ENCODE peak calls at places on chromosomes 6 and 20, in four cellular contexts. V is GM23248, U is astrocyte, S is keratinocyte. M is an unnamed sample. For H3K36me3, the result is how much of the 10 kb centered on the place peaks cover.

GRCh38 chr6:72261554-72261953 is 360.3 kb upstream of the KCNQ5 start:
- DNase-seq in V (no peak), U (no peak), S (no peak), M (no peak)

GRCh38 chr6:108914235-108915022 is 66.2 kb downstream of the ARMC2 start:
- DNase-seq in U (no peak), V (peak), S (no peak), M (no peak)

GRCh38 chr20:59776626-59777320 is 156.7 kb downstream of the SYCP2 start:
- DNase-seq in S (no peak), V (no peak), U (no peak), M (no peak)

GRCh38 chr6:25882066-25882496 is 8.0 kb upstream of the SLC17A3 start:
- DNase-seq in V (no peak), S (no peak), U (no peak), M (peak)

GRCh38 chr6:124007266-124007665 is 203.6 kb downstream of the NKAIN2 start:
- DNase-seq in V (no peak), S (no peak), U (no peak), M (no peak)

GRCh38 chr6:80003841-80004198 is 629 bp upstream of the TTK start:
- DNase-seq in V (no peak), S (no peak), U (no peak), M (no peak)

GRCh38 chr6:34182751-34183531 is 37.1 kb upstream of the GRM4 start:
- DNase-seq in S (no peak), V (no peak), U (no peak), M (no peak)

GRCh38 chr20:57714409-57715267 is 4.8 kb upstream of the PMEPA1 start:
- DNase-seq in S (no peak), V (peak), U (peak), M (no peak)

GRCh38 chr6:139161817-139162284 is 27.0 kb downstream of the HECA start:
- DNase-seq in S (no peak), V (peak), U (no peak), M (no peak)

GRCh38 chr6:28985396-28986164 is 19.5 kb downstream of the ZNF311 start:
- DNase-seq in S (peak), U (peak), V (peak), M (peak)

GRCh38 chr20:56781108-56781739 is 152.1 kb downstream of the TFAP2C start:
- DNase-seq in V (peak), S (no peak), U (no peak), M (no peak)

GRCh38 chr20:46139908-46140482 is 21.9 kb downstream of the CD40 start:
- DNase-seq in S (peak), V (no peak), U (no peak), M (no peak)

GRCh38 chr6:149136913-149137286 is 180.6 kb upstream of the TAB2 start:
- DNase-seq in U (no peak), V (no peak), S (no peak), M (no peak)

GRCh38 chr6:56804996-56805395 is 149.9 kb upstream of the BEND6 start:
- DNase-seq in U (peak), V (peak), S (no peak), M (no peak)

GRCh38 chr20:16434087-16434664 is 139.1 kb downstream of the KIF16B start:
- DNase-seq in V (peak), S (no peak), U (no peak), M (peak)

GRCh38 chr6:15483060-15483459 is 179.8 kb downstream of the DTNBP1 start:
- DNase-seq in U (no peak), S (no peak), V (peak), M (no peak)

GRCh38 chr6:105515054-105515453 is 112.2 kb upstream of the PREP start:
- DNase-seq in V (no peak), U (no peak), S (no peak), M (no peak)

GRCh38 chr6:2858678-2859324 is 17.1 kb upstream of the SERPINB1 start:
- DNase-seq in V (no peak), S (no peak), U (no peak), M (no peak)

GRCh38 chr20:48025661-48026060 is 240.4 kb upstream of the SULF2 start:
- DNase-seq in S (no peak), U (peak), V (peak), M (no peak)

GRCh38 chr6:12545837-12546658 is 170.5 kb upstream of the PHACTR1 start:
- DNase-seq in V (peak), U (peak), S (peak), M (no peak)

GRCh38 chr6:12548526-12548925 is 168.0 kb upstream of the PHACTR1 start:
- DNase-seq in U (peak), V (peak), S (no peak), M (no peak)

GRCh38 chr6:12546659-12546987 is 169.9 kb upstream of the PHACTR1 start:
- DNase-seq in S (no peak), V (no peak), U (no peak), M (no peak)

GRCh38 chr6:12543953-12544352 is 172.6 kb upstream of the PHACTR1 start:
- DNase-seq in V (no peak), U (peak), S (no peak), M (no peak)

DNA sequence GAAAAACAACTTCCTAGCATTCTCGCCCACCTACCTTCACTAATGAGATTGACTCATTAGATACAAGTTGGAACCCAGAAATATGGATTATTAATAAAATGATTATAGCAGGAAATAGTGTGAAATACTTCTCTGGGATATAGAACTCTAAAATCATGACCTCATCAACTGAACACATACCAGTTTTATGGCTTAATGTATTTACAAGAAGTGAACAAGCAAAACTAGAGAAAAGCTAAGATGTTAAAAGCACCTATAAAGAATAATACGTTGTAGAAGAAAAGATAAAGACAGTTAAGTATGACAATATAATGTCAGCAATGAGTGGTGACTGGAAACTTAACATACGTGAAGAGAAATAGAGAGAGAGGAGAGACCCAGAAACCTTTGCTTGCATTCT is 171.4 kb upstream of the PHACTR1 start:
- DNase-seq in V (no peak), U (no peak), S (no peak), M (no peak)
- H3K36me3 ChIP-seq in V (under half), U (under half), S (under half), M (under half)

GRCh38 chr20:37379967-37380828 is 34.3 kb downstream of the SRC start:
- DNase-seq in S (no peak), U (peak), V (peak), M (peak)
- H3K4me2 ChIP-seq in S (no peak), U (no peak), V (no peak), M (peak)

GRCh38 chr6:30684386-30685156 is 1.9 kb downstream of the PPP1R18 start:
- DNase-seq in V (peak), S (no peak), U (no peak), M (no peak)

GRCh38 chr6:30683137-30683979 is 3.1 kb downstream of the PPP1R18 start:
- DNase-seq in S (no peak), V (no peak), U (no peak), M (no peak)

GRCh38 chr6:30682181-30683117 is 4.0 kb downstream of the PPP1R18 start:
- DNase-seq in U (peak), S (no peak), V (peak), M (peak)

GRCh38 chr6:30685157-30685976 is 1.1 kb downstream of the PPP1R18 start:
- DNase-seq in S (no peak), U (no peak), V (peak), M (no peak)

DNA sequence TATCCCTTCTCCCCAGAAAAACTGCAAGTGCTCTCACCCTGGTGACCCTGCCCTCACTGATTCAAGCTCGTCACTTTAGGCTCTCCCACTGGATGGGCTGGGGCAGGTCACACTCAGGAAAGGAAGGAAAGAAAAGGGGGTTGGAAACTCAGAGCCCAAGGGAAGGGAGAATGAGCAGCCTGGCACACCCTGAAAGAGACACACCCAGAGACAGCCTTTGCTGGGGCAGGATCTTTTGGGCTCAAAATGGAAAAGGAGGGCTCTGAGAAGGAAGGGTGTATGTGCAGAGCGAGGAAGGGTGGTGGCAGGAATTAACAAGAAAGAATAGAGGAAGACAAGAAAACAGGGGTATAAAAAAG is 2.5 kb downstream of the PPP1R18 start:
- DNase-seq in S (no peak), V (peak), U (no peak), M (no peak)
- H3K36me3 ChIP-seq in S (under half), V (under half), U (under half), M (under half)

GRCh38 chr6:170146640-170147039 is 144.2 kb downstream of the DLL1 start:
- DNase-seq in U (no peak), V (no peak), S (no peak), M (no peak)
- H3K4me2 ChIP-seq in U (no peak), V (no peak), S (no peak), M (no peak)

DNA sequence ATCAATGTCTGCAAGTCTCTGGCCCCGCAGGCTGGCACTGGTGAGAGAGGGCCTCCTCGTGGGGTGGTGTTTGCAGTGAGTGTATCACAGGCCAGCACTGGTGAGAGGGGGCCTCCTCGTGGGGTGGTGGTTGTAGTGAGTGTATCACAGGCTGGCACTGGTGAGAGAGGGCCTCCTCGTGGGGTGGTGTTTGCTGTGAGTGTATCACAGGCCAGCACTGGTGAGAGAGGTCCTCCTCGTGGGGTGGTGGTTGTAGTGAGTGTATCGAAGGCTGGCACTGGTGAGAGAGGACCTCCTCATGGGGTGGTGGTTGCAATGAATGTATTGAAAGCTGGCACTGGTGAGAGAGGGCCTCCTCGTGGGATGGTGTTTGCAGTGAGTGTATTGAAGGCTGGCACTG is 53.3 kb upstream of the SLC22A1 start:
- DNase-seq in S (no peak), V (no peak), U (no peak), M (no peak)
- H3K36me3 ChIP-seq in S (under half), V (under half), U (under half), M (under half)

DNA sequence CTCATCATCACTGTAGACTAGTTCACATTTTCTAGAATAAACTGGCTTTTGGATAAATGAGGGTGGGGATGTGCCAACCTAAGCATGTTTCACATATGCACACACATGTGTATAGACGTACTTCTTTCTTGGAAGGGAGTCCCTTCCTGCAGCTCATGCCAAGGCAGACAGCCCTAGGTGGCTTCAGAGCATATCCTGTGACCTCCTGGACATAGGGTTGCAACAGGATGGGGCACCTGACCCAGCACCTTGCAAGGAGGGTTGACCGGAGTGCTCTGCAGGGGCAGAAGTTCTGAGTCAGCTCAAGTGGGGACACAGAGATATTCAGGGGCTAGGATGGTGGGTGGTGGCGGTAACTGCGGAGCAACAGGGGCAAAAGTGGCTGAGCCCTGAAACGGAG is 68.6 kb upstream of the RALGAPA2 start:
- DNase-seq in S (no peak), V (no peak), U (no peak), M (no peak)
- H3K4me2 ChIP-seq in S (no peak), V (no peak), U (no peak), M (no peak)

DNA sequence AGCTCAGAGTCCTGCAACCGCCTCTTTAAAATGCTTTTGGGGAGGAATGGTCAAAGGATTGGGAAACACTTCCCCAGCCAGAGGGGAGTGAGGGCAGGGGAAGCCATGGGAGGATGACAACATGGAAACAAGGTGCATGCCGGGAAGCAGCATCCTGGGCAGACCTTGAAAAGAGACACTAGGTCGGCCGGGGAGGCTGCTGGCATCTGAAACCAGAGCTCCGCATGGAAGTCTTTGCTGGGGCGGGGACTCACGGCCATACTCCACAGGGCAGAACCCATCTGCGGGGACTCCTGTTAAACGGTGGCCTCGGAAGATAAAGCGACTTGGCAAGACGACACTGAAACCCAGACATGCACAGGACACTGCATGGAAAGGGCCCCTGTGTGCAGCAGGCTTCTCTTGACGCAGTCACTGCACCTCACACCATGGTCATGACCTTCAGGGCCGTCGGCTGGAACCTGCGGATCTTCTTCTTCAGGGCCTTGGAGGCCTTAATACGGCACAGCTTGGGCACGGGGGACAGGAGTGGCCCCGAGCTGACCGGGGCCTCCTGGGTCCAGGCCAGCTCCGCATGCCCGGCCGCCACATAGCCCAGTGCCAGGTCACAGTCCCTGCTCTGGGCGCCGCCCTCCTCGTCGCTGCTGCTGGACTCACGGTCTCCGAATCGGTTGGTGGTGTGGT is 12.4 kb downstream of the DACT2 start:
- DNase-seq in U (no peak), V (no peak), S (no peak), M (no peak)
- H3K36me3 ChIP-seq in U (under half), V (under half), S (under half), M (under half)